ENCODE peak calls at places on chromosomes 1 and 21, in five cellular contexts. F, W, C, P and T are unnamed samples.

GRCh38 chr1:147641695-147642592 is 28.4 kb downstream of the ACP6 start:
- DNase-seq in F (no peak), W (peak), C (peak), P (peak), T (no peak)

GRCh38 chr1:230570724-230571390 is 71.4 kb upstream of the COG2 start:
- DNase-seq in F (no peak), W (no peak), C (no peak), P (no peak), T (no peak)

GRCh38 chr1:219568728-219569127 is 44.2 kb downstream of the ZC3H11B start:
- DNase-seq in F (no peak), W (no peak), C (no peak), P (no peak), T (no peak)

GRCh38 chr1:50615036-50615750 is 191.9 kb upstream of the DMRTA2 start:
- DNase-seq in F (no peak), W (no peak), C (no peak), P (no peak), T (no peak)

GRCh38 chr1:193013005-193013404 is 46.2 kb downstream of the UCHL5 start:
- DNase-seq in F (no peak), W (no peak), C (no peak), P (no peak), T (no peak)

GRCh38 chr1:110223581-110223980 is 13.5 kb downstream of the KCNC4 start:
- DNase-seq in F (no peak), W (no peak), C (no peak), P (no peak), T (no peak)

GRCh38 chr1:155175281-155175926 is 1.8 kb downstream of the TRIM46 start:
- DNase-seq in F (no peak), W (no peak), C (no peak), P (no peak), T (no peak)

GRCh38 chr1:178688244-178688643 is 36.8 kb upstream of the RALGPS2 start:
- DNase-seq in F (no peak), W (no peak), C (no peak), P (no peak), T (no peak)

GRCh38 chr1:157963713-157964112 is 29.7 kb upstream of the KIRREL1 start:
- DNase-seq in F (peak), W (peak), C (peak), P (peak), T (peak)

GRCh38 chr1:206962269-206962668 is 8.0 kb downstream of the FCAMR start:
- DNase-seq in F (no peak), W (no peak), C (no peak), P (no peak), T (no peak)

GRCh38 chr21:28336299-28336698 is 656.4 kb downstream of the LTN1 start:
- DNase-seq in F (no peak), W (no peak), C (peak), P (no peak), T (no peak)

GRCh38 chr1:230243146-230243545 is 176.1 kb downstream of the GALNT2 start:
- DNase-seq in F (no peak), W (no peak), C (no peak), P (peak), T (no peak)

GRCh38 chr1:218665216-218665615 is 320.1 kb downstream of the TGFB2 start:
- DNase-seq in F (no peak), W (no peak), C (no peak), P (no peak), T (no peak)

GRCh38 chr1:189669846-189670245 is 807.8 kb downstream of the BRINP3 start:
- DNase-seq in F (no peak), W (no peak), C (no peak), P (no peak), T (no peak)

GRCh38 chr21:41786521-41786987 is 19.7 kb upstream of the RIPK4 start:
- DNase-seq in F (no peak), W (no peak), C (no peak), P (no peak), T (no peak)

GRCh38 chr1:196651637-196652215 is at the start of gene CFH:
- DNase-seq in F (no peak), W (no peak), C (no peak), P (no peak), T (no peak)

GRCh38 chr1:211327341-211327921 is 798 bp downstream of the TRAF5 start:
- DNase-seq in F (no peak), W (no peak), C (no peak), P (no peak), T (no peak)

GRCh38 chr1:232472485-232473041 is 157.4 kb downstream of the SIPA1L2 start:
- DNase-seq in F (no peak), W (no peak), C (no peak), P (no peak), T (no peak)

GRCh38 chr1:219143735-219144134 is 29.9 kb upstream of the LYPLAL1 start:
- DNase-seq in F (no peak), W (no peak), C (no peak), P (no peak), T (no peak)

GRCh38 chr1:48018799-48019198 is 21.6 kb upstream of the TRABD2B start:
- DNase-seq in F (no peak), W (no peak), C (no peak), P (no peak), T (no peak)

GRCh38 chr1:21913763-21914162 is 23.3 kb downstream of the HSPG2 start:
- DNase-seq in F (no peak), W (no peak), C (no peak), P (no peak), T (no peak)

GRCh38 chr1:227869281-227869842 is 53.9 kb downstream of the PRSS38 start:
- DNase-seq in F (no peak), W (no peak), C (no peak), P (no peak), T (no peak)

GRCh38 chr1:215603319-215603718 is 36.2 kb downstream of the KCTD3 start:
- DNase-seq in F (no peak), W (no peak), C (no peak), P (no peak), T (no peak)

GRCh38 chr1:244077473-244078220 is 26.6 kb downstream of the ZBTB18 start:
- DNase-seq in F (no peak), W (no peak), C (no peak), P (peak), T (no peak)

GRCh38 chr21:45405271-45405818 is 380 bp downstream of the COL18A1 start:
- DNase-seq in F (no peak), W (peak), C (no peak), P (no peak), T (no peak)

GRCh38 chr1:11676386-11677103 is 4.4 kb downstream of the MAD2L2 start:
- DNase-seq in F (no peak), W (peak), C (no peak), P (no peak), T (no peak)

GRCh38 chr1:100023482-100023881 is 53.7 kb downstream of the SLC35A3 start:
- DNase-seq in F (no peak), W (no peak), C (no peak), P (no peak), T (no peak)

GRCh38 chr1:205571747-205572146 is 60.1 kb downstream of the ELK4 start:
- DNase-seq in F (no peak), W (no peak), C (no peak), P (peak), T (no peak)

GRCh38 chr1:177145102-177145779 is 19.3 kb downstream of the ASTN1 start:
- DNase-seq in F (no peak), W (no peak), C (no peak), P (no peak), T (no peak)

GRCh38 chr1:63087966-63088365 is 234.4 kb upstream of the FOXD3 start:
- DNase-seq in F (no peak), W (peak), C (peak), P (peak), T (no peak)

GRCh38 chr1:67746299-67746698 is 61.3 kb downstream of the GADD45A start:
- DNase-seq in F (no peak), W (no peak), C (no peak), P (no peak), T (no peak)

GRCh38 chr1:113101588-113101987 is 28.6 kb downstream of the LRIG2 start:
- DNase-seq in F (no peak), W (no peak), C (no peak), P (no peak), T (no peak)

GRCh38 chr1:169109561-169110134 is 3.2 kb downstream of the ATP1B1 start:
- DNase-seq in F (no peak), W (no peak), C (peak), P (no peak), T (no peak)
- TF ChIP-seq POLR2A in F (no peak), W (no peak), C (peak), P (no peak), T (no peak)

GRCh38 chr1:88983791-88984552 is 8.5 kb downstream of the KYAT3 start:
- DNase-seq in F (no peak), W (peak), C (peak), P (no peak), T (no peak)
- TF ChIP-seq TAF1 in F (no peak), W (no peak), C (no peak), P (no peak), T (no peak)

GRCh38 chr1:15684468-15685283 is 556 bp downstream of the PLEKHM2 start:
- DNase-seq in F (peak), W (peak), C (no peak), P (peak), T (peak)
- TF ChIP-seq POLR2A in F (peak), W (peak), C (no peak), P (no peak), T (no peak)

GRCh38 chr1:98388431-98388830 is 273.1 kb upstream of the SNX7 start:
- DNase-seq in F (no peak), W (no peak), C (no peak), P (no peak), T (no peak)

GRCh38 chr1:98383341-98383740 is 278.2 kb upstream of the SNX7 start:
- DNase-seq in F (no peak), W (no peak), C (no peak), P (no peak), T (no peak)

GRCh38 chr1:98386675-98387440 is 274.7 kb upstream of the SNX7 start:
- DNase-seq in F (no peak), W (no peak), C (no peak), P (no peak), T (no peak)

GRCh38 chr1:98387701-98388100 is 273.8 kb upstream of the SNX7 start:
- DNase-seq in F (no peak), W (no peak), C (no peak), P (no peak), T (no peak)

DNA sequence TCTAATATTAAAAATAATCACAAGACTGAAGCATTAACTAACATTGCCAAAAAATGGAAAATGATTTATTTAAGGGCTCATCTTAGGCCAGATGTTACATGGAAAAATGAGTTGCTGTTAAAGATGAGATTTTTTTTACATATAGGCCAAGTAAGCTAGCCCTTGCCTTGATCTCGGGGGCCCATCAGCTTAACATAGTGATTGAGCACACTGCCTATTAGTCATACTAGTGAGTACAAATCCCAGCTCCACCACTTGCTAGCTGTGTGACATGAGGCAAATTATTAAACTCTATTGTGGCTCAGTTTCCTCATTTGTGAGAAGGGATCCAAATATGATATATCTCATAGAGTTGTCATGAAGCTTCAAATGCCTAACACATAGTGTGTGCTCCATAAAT is 275.8 kb upstream of the SNX7 start:
- DNase-seq in F (no peak), W (no peak), C (no peak), P (no peak), T (no peak)
- TF ChIP-seq TAF1 in F (no peak), W (no peak), C (no peak), P (no peak), T (no peak)

GRCh38 chr1:43366601-43367025 is 1.2 kb downstream of the ELOVL1 start:
- DNase-seq in F (no peak), W (peak), C (no peak), P (no peak), T (no peak)

GRCh38 chr1:43367026-43367903 is 546 bp downstream of the ELOVL1 start:
- DNase-seq in F (peak), W (peak), C (no peak), P (peak), T (peak)

GRCh38 chr1:43367904-43368645 is at the start of gene ELOVL1:
- DNase-seq in F (peak), W (peak), C (peak), P (peak), T (peak)

GRCh38 chr1:43365678-43366077 is 2.1 kb downstream of the ELOVL1 start:
- DNase-seq in F (no peak), W (no peak), C (no peak), P (no peak), T (no peak)

GRCh38 chr1:43366179-43366578 is 1.6 kb downstream of the ELOVL1 start:
- DNase-seq in F (no peak), W (peak), C (no peak), P (peak), T (no peak)
- TF ChIP-seq POLR2A in F (no peak), W (no peak), C (no peak), P (no peak), T (no peak)

DNA sequence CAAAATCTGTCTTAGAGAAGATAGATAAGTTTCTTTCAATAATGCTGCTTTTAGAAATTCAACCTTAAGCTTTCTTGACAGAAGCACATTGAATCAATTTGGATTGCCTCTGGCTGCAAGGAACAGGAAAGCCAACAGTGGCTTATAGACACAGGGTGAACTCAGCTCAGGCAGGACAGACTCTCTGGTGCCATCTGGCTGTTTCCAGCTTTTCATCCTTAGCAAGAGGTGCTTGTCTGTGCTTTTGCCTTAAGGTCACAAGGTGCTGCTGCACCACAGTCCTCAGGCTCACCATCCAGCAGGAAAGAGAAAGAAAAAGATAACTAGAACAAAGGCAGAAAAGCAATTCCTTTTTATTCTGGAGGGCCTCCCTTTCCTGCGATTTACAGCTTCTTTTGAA is 93.7 kb upstream of the ETS2 start:
- DNase-seq in F (no peak), W (no peak), C (peak), P (no peak), T (no peak)
- TF ChIP-seq TAF1 in F (no peak), W (no peak), C (no peak), P (no peak), T (no peak)

DNA sequence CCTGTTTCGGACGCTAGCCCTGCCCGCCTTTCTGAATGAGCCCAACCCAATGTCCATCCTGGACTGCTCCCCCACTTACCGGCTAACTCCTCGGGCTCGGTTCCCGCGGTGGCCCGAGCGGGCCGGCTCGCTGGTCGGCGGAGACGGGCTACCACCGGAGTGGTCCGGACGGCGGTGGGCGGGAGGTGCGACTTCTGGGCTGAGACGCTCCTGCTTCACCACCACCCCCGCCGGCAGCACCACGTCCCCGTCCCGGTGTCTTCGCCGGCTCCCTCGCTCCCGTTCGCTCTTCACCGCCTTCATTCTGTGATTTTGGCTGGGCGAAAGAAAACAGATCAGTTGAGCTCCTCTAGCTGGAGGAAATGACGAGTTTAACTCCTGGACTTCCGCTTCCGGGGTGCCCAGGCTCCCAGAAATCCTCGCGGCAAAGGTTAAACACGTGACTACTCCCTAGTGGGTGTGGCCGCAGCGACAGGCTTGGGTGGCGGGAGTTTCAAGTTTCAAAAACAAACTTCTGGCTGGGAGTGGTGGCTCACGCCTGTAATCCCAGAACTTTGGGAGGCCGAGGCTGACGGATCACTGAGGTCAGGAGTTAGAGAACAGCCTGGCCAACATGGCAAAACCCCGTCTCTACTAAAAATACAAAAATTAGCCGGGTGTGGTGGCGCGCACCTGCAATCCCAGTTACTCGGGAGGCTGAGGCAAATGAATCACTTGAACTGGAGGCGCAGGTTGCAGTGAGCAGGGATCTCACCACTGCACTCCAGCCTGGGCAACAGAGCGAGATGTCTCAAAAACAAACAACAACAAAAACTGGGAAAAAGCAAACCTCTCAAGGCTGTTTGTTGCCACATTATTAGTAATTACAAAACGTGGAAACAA is at the start of gene SNIP1:
- DNase-seq in F (peak), W (peak), C (peak), P (peak), T (peak)
- TF ChIP-seq POLR2A in F (peak), W (peak), C (peak), P (peak), T (peak)